ENCODE peak calls at places on chromosomes 3 and 15, in five cellular contexts. U is lower lobe of right lung, E is AG10803, B is tibial artery, Q is choroid plexus epithelial cell. I is an unnamed sample.

GRCh38 chr3:18080198-18080689 is 337.8 kb upstream of the TBC1D5 start:
- DNase-seq in U (no peak), E (peak; percentile 34), B (no peak), Q (peak; percentile 48), I (peak; percentile 30)

GRCh38 chr15:62962101-62962995 is 80.2 kb upstream of the TPM1 start:
- DNase-seq in U (no peak), E (peak; percentile 57), B (no peak), Q (no peak), I (no peak)

GRCh38 chr3:119013951-119014350 is 20.7 kb downstream of the IGSF11 start:
- DNase-seq in U (no peak), E (no peak), B (no peak), Q (no peak), I (no peak)

GRCh38 chr3:42820746-42821051 is 11.5 kb downstream of the ACKR2 start:
- DNase-seq in U (no peak), E (no peak), B (no peak), Q (no peak), I (no peak)

GRCh38 chr15:20341901-20342605 is 199.5 kb downstream of the GOLGA6L6 start:
- DNase-seq in U (peak; percentile 90), E (peak; percentile 21), B (peak; percentile 56), Q (no peak), I (no peak)

GRCh38 chr15:43465105-43465504 is 27.9 kb downstream of the TP53BP1 start:
- DNase-seq in U (no peak), E (peak; percentile 91), B (no peak), Q (peak; percentile 92), I (peak; percentile 91)

GRCh38 chr3:105367063-105367405 is 325 bp downstream of the ALCAM start:
- DNase-seq in U (peak; percentile 65), E (no peak), B (no peak), Q (no peak), I (no peak)

GRCh38 chr3:190862209-190863118 is at the start of gene GMNC:
- DNase-seq in U (peak; percentile 88), E (peak; percentile 54), B (peak; percentile 83), Q (peak; percentile 68), I (peak; percentile 75)

GRCh38 chr15:85667491-85668424 is 127.0 kb downstream of the KLHL25 start:
- DNase-seq in U (no peak), E (peak; percentile 99), B (peak; percentile 67), Q (peak; percentile 99), I (peak; percentile 99)

GRCh38 chr15:95664435-95664834 is 666.1 kb upstream of the NR2F2 start:
- DNase-seq in U (no peak), E (no peak), B (no peak), Q (no peak), I (no peak)

GRCh38 chr3:42025388-42026138 is 63.7 kb upstream of the ULK4 start:
- DNase-seq in U (peak; percentile 86), E (peak; percentile 98), B (peak; percentile 97), Q (peak; percentile 98), I (peak; percentile 98)

GRCh38 chr3:152550284-152550683 is 281.6 kb downstream of the MBNL1 start:
- DNase-seq in U (no peak), E (no peak), B (no peak), Q (no peak), I (no peak)

GRCh38 chr15:96093063-96093462 is 237.4 kb upstream of the NR2F2 start:
- DNase-seq in U (no peak), E (no peak), B (no peak), Q (peak; percentile 60), I (no peak)

GRCh38 chr3:21170964-21171363 is 580.0 kb downstream of the ZNF385D start:
- DNase-seq in U (no peak), E (no peak), B (no peak), Q (peak; percentile 8), I (peak; percentile 28)

GRCh38 chr3:11713171-11713570 is 69.5 kb upstream of the VGLL4 start:
- DNase-seq in U (no peak), E (no peak), B (no peak), Q (no peak), I (no peak)

GRCh38 chr3:137768361-137769320 is 4.5 kb downstream of the SOX14 start:
- DNase-seq in U (no peak), E (no peak), B (no peak), Q (no peak), I (no peak)

GRCh38 chr3:137770821-137771399 is 6.8 kb downstream of the SOX14 start:
- DNase-seq in U (no peak), E (no peak), B (no peak), Q (no peak), I (no peak)

GRCh38 chr3:137770066-137770805 is 6.1 kb downstream of the SOX14 start:
- DNase-seq in U (no peak), E (no peak), B (no peak), Q (no peak), I (no peak)

GRCh38 chr3:137768021-137768360 is 3.9 kb downstream of the SOX14 start:
- DNase-seq in U (no peak), E (no peak), B (no peak), Q (no peak), I (no peak)

GRCh38 chr3:137769321-137770065 is 5.4 kb downstream of the SOX14 start:
- DNase-seq in U (no peak), E (no peak), B (no peak), Q (no peak), I (no peak)
- H3K4me3 ChIP-seq in U (no peak overlapping the region), E (no peak overlapping the region), B (no peak overlapping the region), Q (no peak overlapping the region), I (no peak overlapping the region)

GRCh38 chr15:40891810-40892448 is 2.3 kb upstream of the VPS18 start:
- DNase-seq in U (no peak), E (no peak), B (no peak), Q (peak; percentile 75), I (peak; percentile 67)

GRCh38 chr15:40893733-40894688 is at the start of gene VPS18:
- DNase-seq in U (peak; percentile 99), E (peak; percentile 95), B (peak; percentile 98), Q (peak; percentile 99), I (peak; percentile 98)

GRCh38 chr15:40892449-40893012 is 1.7 kb upstream of the VPS18 start:
- DNase-seq in U (no peak), E (no peak), B (no peak), Q (no peak), I (no peak)

GRCh38 chr15:40893019-40893723 is 1.1 kb upstream of the VPS18 start:
- DNase-seq in U (no peak), E (no peak), B (no peak), Q (no peak), I (no peak)

DNA sequence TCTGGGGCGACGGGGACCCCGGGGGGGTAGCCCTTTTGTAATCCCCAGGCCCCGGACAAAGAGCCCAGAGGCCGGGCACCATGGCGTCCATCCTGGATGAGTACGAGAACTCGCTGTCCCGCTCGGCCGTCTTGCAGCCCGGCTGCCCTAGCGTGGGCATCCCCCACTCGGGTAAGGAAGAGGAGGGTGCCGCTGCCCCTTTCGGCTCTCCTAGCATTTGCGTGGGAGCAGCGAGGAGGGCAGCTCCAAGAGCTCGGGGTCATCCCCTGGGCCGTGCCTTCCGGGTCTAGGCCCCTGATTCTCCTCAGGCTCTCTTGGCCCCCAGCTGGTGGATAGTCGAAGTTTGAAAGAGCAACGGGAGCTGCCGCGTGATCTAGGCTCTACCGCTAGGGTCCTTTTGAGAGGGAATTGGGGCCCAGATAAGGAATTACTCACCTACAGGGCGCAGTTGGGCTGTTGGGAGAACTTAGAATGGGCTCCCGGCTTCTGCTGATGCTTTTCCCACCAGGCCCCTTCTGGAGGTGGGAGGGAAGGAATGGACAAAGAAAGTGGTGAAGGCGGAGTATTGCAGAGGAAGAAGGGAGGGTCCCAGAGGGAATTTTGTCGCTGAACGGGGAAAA is 549 bp downstream of the VPS18 start:
- DNase-seq in U (peak; percentile 71), E (peak; percentile 70), B (peak; percentile 45), Q (peak; percentile 80), I (peak; percentile 76)
- TF ChIP-seq CTCF in U (peak; percentile 41), E (peak; percentile 64), B (peak; percentile 31), Q (peak; percentile 69), I (peak; percentile 76)

DNA sequence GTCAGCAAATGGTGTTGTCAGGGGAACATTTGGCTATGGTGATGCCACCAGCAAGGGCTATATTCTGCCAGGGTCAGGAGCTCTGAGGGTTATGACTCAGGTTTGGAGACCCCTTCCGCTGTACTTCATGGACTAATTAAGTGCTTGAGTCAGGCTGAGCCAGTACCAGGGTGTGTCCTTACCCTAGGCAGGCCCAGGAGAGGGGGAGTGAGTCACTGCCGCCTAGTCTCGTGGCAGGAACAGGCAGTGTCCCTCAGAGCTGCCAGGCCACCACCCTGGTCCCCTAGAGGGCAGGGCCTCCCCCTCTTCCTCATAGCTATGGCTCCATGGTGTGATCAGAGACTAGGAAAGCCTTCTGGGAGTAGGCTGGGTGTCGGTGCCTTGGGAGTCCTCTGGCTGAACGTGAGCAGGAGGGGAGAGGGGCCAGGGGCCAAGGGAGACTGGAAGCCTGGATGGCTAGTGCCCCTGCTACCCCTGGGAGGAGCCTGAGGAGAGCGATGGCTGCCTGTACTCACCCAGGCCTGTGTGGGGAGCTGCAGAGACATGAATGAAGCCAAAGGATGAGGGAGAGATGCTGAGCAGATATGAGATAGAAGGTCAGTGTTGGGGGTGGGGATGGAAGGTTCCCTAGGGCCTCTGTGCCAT is 10.6 kb downstream of the MAPKAPK3 start:
- DNase-seq in U (peak; percentile 81), E (peak; percentile 73), B (no peak), Q (peak; percentile 62), I (peak; percentile 40)
- H3K4me3 ChIP-seq in U (no peak overlapping the region), E (no peak overlapping the region), B (no peak overlapping the region), Q (no peak overlapping the region), I (no peak overlapping the region)

GRCh38 chr3:23734481-23734880 is 71.3 kb upstream of the UBE2E1 start:
- DNase-seq in U (no peak), E (no peak), B (no peak), Q (no peak), I (no peak)
- TF ChIP-seq CTCF in U (no peak), E (no peak), B (no peak), Q (no peak), I (no peak)

DNA sequence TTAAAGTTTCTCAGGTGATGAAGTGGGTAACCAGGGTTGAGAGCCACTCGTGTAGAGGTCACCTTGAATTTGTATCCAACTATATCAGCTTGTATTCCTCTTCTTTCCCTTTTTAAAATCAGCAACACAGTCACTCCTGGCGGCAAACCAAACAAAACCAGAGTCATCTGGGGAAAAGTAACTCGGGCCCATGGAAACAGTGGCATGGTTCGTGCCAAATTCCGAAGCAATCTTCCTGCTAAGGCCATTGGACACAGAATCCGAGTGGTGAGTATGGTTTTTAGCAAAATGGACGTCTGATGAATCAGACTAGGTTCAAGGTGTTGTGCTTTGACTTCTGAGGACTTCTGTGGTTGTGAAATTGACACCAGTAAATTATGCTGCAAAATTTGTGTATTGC is 3.9 kb downstream of the RPL35A start:
- DNase-seq in U (no peak), E (peak; percentile 42), B (no peak), Q (peak; percentile 56), I (peak; percentile 56)
- H3K4me3 ChIP-seq in U (no peak overlapping the region), E (no peak overlapping the region), B (no peak overlapping the region), Q (no peak overlapping the region), I (no peak overlapping the region)

I was measured in cardiac fibroblast.